ENCODE peak calls at places on chromosomes 4 and X, in ten cellular contexts. A is GM23338; Y is neural progenitor cell; H is CD4-positive, alpha-beta T cell; J is sigmoid colon; X is stomach; L is pancreas; M is left ventricle myocardium inferior; G is uterus; S is CD8-positive, alpha-beta T cell. C is an unnamed sample. For H3K27me3, the result is how much of the 10 kb centered on the place peaks cover.

GRCh38 chr4:143389543-143390195 is 53.0 kb downstream of the GAB1 start:
- DNase-seq in X (no peak), A (no peak), G (no peak), Y (no peak), M (no peak), L (no peak), S (no peak), J (no peak), H (no peak), C (no peak)

GRCh38 chrX:152428596-152428995 is 22.5 kb downstream of the GABRA3 start:
- DNase-seq in A (no peak), M (no peak), H (no peak), G (no peak), X (no peak), L (no peak), S (no peak), Y (no peak), J (no peak), C (no peak)

GRCh38 chr4:147768113-147768512 is 36.2 kb downstream of the ARHGAP10 start:
- DNase-seq in J (no peak), S (no peak), G (no peak), M (no peak), Y (no peak), L (no peak), X (no peak), H (no peak), A (no peak), C (no peak)

GRCh38 chr4:107896651-107897050 is 34.7 kb upstream of the CYP2U1 start:
- DNase-seq in L (no peak), A (no peak), J (no peak), X (no peak), G (no peak), H (no peak), S (no peak), M (no peak), Y (no peak), C (no peak)

GRCh38 chr4:10066704-10067651 is 45.7 kb upstream of the SLC2A9 start:
- DNase-seq in S (no peak), Y (no peak), J (no peak), X (no peak), A (no peak), G (no peak), H (no peak), M (no peak), L (no peak), C (no peak)

GRCh38 chr4:82201303-82201702 is 172.5 kb downstream of the HNRNPD start:
- DNase-seq in H (no peak), J (no peak), A (no peak), S (no peak), M (no peak), X (peak), G (no peak), Y (no peak), L (no peak), C (no peak)

GRCh38 chrX:64976673-64977040 is 407 bp upstream of the ZC4H2 start:
- DNase-seq in L (no peak), X (no peak), G (peak), M (no peak), J (no peak), S (no peak), H (no peak), Y (peak), A (peak), C (no peak)

GRCh38 chr4:56995525-56995924 is 16.8 kb downstream of the POLR2B start:
- DNase-seq in G (peak), X (peak), M (peak), A (no peak), S (no peak), J (peak), L (peak), H (no peak), Y (no peak), C (no peak)

GRCh38 chrX:43269201-43269600 is 386.9 kb upstream of the MAOA start:
- DNase-seq in J (no peak), M (no peak), L (no peak), S (no peak), G (no peak), Y (no peak), A (no peak), X (no peak), H (no peak), C (no peak)

GRCh38 chr4:87498446-87498900 is 30.7 kb downstream of the SPARCL1 start:
- DNase-seq in S (no peak), A (no peak), J (no peak), X (no peak), M (no peak), Y (no peak), L (no peak), G (no peak), H (no peak), C (no peak)

GRCh38 chr4:10587697-10588096 is 96.9 kb downstream of the CLNK start:
- DNase-seq in G (no peak), M (no peak), L (no peak), J (no peak), H (no peak), Y (no peak), X (no peak), A (no peak), S (no peak), C (no peak)

GRCh38 chr4:110195561-110196205 is 2.7 kb downstream of the ELOVL6 start:
- DNase-seq in J (no peak), X (no peak), L (no peak), Y (no peak), M (no peak), S (no peak), G (no peak), A (no peak), H (no peak), C (no peak)

GRCh38 chrX:7091923-7092322 is 55.6 kb upstream of the STS start:
- DNase-seq in M (no peak), L (no peak), X (no peak), A (no peak), S (no peak), H (no peak), Y (no peak), J (no peak), G (no peak), C (no peak)

GRCh38 chrX:9643807-9644206 is 121.8 kb downstream of the GPR143 start:
- DNase-seq in A (no peak), Y (no peak), M (no peak), J (no peak), L (no peak), X (no peak), G (no peak), S (no peak), H (no peak), C (no peak)

GRCh38 chr4:26049447-26049846 is 135.4 kb downstream of the SMIM20 start:
- DNase-seq in G (no peak), Y (no peak), H (no peak), M (no peak), S (no peak), J (no peak), X (no peak), A (no peak), L (no peak), C (no peak)
- H3K27ac ChIP-seq in G (peak), Y (no peak), H (no peak), M (peak), S (no peak), J (peak), X (peak), A (no peak), L (no peak), C (no peak)

DNA sequence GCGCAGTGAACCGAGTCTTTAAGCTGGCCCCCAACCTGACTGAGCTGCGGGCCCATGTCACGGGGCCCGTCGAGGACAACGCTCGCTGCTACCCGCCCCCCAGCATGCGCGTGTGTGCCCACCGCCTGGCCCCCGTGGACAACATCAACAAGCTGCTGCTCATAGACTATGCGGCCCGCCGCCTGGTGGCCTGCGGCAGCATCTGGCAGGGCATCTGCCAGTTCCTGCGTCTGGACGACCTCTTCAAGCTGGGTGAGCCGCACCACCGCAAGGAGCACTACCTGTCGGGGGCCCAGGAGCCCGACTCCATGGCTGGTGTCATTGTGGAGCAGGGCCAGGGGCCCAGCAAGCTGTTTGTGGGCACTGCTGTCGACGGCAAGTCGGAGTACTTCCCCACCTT is 2.2 kb downstream of the PLXNA3 start:
- DNase-seq in A (no peak), L (no peak), G (no peak), S (no peak), X (no peak), M (no peak), J (no peak), H (no peak), Y (no peak), C (no peak)
- TF ChIP-seq CTCF in A (no peak), L (no peak), G (no peak), S (no peak), X (no peak), M (no peak), J (no peak), H (no peak), Y (no peak), C (no peak)

DNA sequence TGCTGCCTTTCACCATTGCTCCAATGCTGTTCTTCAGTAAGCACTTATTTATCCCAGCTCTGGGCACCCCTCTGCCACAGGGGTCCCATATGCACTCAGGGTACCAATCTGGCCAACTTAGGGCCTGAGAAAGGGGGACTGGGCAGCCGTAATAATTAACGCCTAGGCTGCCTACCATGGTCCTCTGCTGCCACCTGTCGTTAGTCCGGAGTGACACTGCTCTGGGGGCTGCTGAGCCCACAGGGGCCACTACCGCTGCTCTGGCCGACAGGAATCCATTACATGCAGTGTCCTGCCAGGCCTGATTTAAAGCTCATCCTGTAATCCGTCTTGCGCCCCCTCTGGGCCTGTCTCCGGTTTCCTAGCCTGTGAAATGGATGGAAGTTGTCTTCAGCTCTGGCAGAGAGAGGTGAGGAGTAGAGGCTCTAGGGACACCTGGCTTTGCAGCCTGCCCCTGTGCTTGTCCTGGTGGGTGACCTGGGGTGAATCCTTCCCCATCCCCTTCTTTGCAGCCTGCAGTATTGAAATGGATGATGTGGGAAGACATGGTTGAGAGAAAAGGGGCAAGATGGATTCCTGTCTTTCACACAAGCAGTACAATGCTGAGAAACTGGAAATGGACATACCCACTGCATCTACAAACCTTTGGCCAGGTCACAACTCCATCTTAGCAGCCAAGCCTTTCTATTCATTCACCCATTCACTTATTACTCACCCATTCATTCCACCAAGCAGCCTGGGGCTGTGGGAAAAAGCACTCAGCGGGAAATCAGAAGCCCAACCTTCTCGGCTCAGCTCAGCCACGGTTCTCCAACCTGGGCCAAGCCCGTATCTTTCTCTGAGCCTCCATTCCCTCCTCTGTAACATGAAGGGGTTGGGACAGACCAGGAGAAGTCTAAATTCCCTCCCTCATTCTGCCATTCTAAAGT is 116.3 kb upstream of the NALF2 start:
- DNase-seq in L (peak), S (no peak), G (peak), M (peak), Y (peak), H (no peak), X (peak), J (no peak), A (peak), C (peak)
- H3K27me3 ChIP-seq in L (under half), S (under half), G (under half), M (under half), Y (under half), H (under half), X (under half), J (under half), A (under half), C (under half)

GRCh38 chr4:53477038-53477565 is 99.7 kb downstream of the FIP1L1 start:
- DNase-seq in G (no peak), S (no peak), J (no peak), X (no peak), A (peak), L (no peak), Y (peak), H (no peak), M (no peak), C (no peak)
- H3K27ac ChIP-seq in G (no peak), S (no peak), J (no peak), X (no peak), A (peak), L (no peak), Y (no peak), H (no peak), M (no peak), C (no peak)

GRCh38 chrX:118536687-118537461 is 41.3 kb downstream of the DOCK11 start:
- DNase-seq in Y (peak), H (peak), G (no peak), S (peak), X (no peak), A (peak), J (no peak), L (no peak), M (no peak), C (peak)
- TF ChIP-seq CTCF in Y (peak), H (peak), G (peak), S (peak), X (no peak), A (peak), J (no peak), L (no peak), M (peak), C (peak)

DNA sequence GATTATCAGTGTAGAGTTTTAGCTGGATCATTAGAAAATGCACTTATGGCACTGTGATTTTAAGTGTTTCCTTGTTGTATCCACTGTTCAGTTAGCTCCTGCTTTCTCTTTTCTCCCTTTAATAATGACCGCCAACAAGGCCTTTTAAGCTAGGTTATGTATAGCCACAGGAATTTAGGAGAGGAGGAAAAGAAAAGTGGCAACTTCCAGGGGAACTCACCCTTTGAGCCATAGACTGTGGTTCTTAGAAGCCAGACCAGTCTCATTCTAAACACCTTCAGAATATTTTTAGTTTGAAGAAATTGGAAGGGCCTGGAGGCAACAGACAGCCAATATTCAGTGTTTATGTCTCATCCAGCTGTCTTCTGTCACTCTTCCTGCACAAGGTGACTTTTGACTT is 6.1 kb downstream of the FGF2 start:
- DNase-seq in S (no peak), H (no peak), L (no peak), X (no peak), G (no peak), Y (no peak), M (no peak), A (no peak), J (no peak), C (no peak)
- H3K27me3 ChIP-seq in S (under half), H (under half), L (under half), X (under half), G (under half), Y (under half), M (under half), A (under half), J (under half), C (under half)

C was measured in cardiac muscle cell.